ENCODE peak calls at places on chromosomes 7 and 10, in seven cellular contexts. H, B, R, D, S, V and C are unnamed samples.
A peak's percentile ranks its signal among the peaks of the same experiment; 100 is the strongest.

GRCh38 chr7:79598351-79598750 is 144.9 kb upstream of the MAGI2 start:
- DNase-seq in B (no peak), R (no peak), D (no peak), S (no peak), H (no peak), V (no peak), C (peak; percentile 6)

GRCh38 chr10:546451-546850 is 143.0 kb downstream of the DIP2C start:
- DNase-seq in R (no peak), V (no peak), D (no peak), H (no peak), S (no peak), B (no peak), C (no peak)

GRCh38 chr7:134632937-134633540 is 13.6 kb upstream of the BPGM start:
- DNase-seq in R (peak; percentile 47), S (peak; percentile 34), V (peak; percentile 65), B (peak; percentile 44), D (no peak), H (peak; percentile 84), C (peak; percentile 21)

GRCh38 chr10:22374489-22375126 is 29.3 kb downstream of the SPAG6 start:
- DNase-seq in V (no peak), B (no peak), S (no peak), D (no peak), H (no peak), R (no peak), C (no peak)

GRCh38 chr10:113978802-113979201 is 64.9 kb upstream of the ADRB1 start:
- DNase-seq in H (no peak), S (no peak), R (no peak), V (no peak), D (no peak), B (no peak), C (no peak)

GRCh38 chr7:98599886-98600285 is 17.2 kb upstream of the NPTX2 start:
- DNase-seq in H (no peak), D (no peak), V (no peak), B (no peak), S (no peak), R (no peak), C (no peak)

GRCh38 chr10:404341-404740 is 269.1 kb downstream of the ZMYND11 start:
- DNase-seq in R (peak; percentile 68), S (no peak), D (no peak), H (peak; percentile 77), V (peak; percentile 87), B (no peak), C (no peak)

GRCh38 chr7:149799397-149800168 is 26.2 kb upstream of the ZNF467 start:
- DNase-seq in S (peak; percentile 75), D (peak; percentile 12), B (peak; percentile 35), V (no peak), R (no peak), H (no peak), C (no peak)

GRCh38 chr10:117532451-117533107 is 10.0 kb upstream of the EMX2 start:
- DNase-seq in S (no peak), B (no peak), R (no peak), D (no peak), V (no peak), H (no peak), C (no peak)

GRCh38 chr10:62083868-62084267 is 182.4 kb downstream of the ARID5B start:
- DNase-seq in B (no peak), H (peak; percentile 95), D (no peak), R (peak; percentile 85), V (peak; percentile 89), S (peak; percentile 49), C (no peak)

GRCh38 chr7:89605362-89605761 is 548.9 kb upstream of the STEAP1 start:
- DNase-seq in H (no peak), R (no peak), S (no peak), B (no peak), D (no peak), V (no peak), C (no peak)

GRCh38 chr7:130912910-130913720 is 179.1 kb upstream of the KLF14 start:
- DNase-seq in H (peak; percentile 100), R (peak; percentile 98), V (peak; percentile 98), B (peak; percentile 71), D (peak; percentile 76), S (no peak), C (no peak)

GRCh38 chr7:156604311-156604710 is 36.3 kb upstream of the RNF32 start:
- DNase-seq in S (no peak), R (no peak), H (no peak), B (no peak), V (no peak), D (no peak), C (no peak)

GRCh38 chr10:70634011-70634410 is 31.5 kb upstream of the PRF1 start:
- DNase-seq in S (no peak), H (no peak), V (no peak), R (no peak), D (no peak), B (no peak), C (no peak)

GRCh38 chr7:71535616-71536015 is 403.7 kb downstream of the GALNT17 start:
- DNase-seq in B (no peak), D (no peak), H (no peak), R (no peak), S (no peak), V (no peak), C (no peak)

GRCh38 chr10:61937631-61938284 is 36.3 kb downstream of the ARID5B start:
- DNase-seq in S (no peak), D (no peak), B (no peak), R (no peak), H (peak; percentile 78), V (peak; percentile 66), C (peak; percentile 71)

GRCh38 chr7:151742713-151743480 is 134.0 kb downstream of the PRKAG2 start:
- DNase-seq in D (no peak), R (peak; percentile 31), H (no peak), V (no peak), S (no peak), B (no peak), C (no peak)

DNA sequence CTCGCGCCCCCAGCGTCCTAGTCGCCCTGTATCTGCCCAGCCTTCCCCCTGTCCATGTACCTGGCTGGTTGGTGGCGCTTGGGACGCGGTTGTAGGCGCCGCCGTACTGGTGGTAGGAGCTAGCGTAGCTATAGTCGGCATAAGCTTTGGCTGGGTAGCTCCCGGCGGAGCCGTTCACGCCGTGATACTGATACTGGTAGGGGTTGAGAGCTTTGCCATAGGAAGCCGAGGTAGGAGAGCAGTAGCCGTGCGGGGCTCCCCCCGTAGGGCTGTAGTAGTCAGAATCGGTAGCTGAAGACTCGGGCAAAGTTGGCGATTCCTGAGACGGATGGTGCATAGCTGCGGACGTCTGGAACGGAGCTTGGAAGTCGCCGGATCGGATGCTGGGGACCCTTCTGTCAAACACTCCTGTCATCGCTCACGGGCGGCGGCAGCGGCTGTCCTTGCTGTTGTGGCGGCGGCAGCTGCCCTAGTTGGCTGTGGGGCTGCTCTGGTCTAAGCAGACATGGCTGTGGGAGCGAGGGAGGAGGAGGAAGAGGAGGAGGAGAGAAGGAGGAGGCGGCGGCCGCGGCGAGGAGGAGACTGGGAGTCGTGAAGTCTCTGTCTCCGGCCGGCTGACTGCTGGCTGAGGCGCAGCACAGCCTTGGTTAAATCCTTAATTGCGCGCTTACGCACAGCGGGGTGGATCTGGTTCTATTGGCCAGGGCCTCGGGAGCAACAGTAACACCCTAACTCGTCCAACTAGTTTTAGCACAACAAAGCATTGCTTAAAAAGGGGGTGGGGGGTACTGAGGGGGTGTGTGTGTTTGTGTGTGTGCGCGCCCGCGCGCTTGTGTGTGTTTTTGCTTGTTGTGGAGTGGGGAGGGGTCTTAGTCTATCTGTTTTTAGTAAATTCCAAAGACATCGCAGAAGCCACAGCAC is at the start of gene DLX5:
- DNase-seq in D (peak; percentile 39), R (no peak), S (peak; percentile 84), V (peak; percentile 15), B (peak; percentile 18), H (peak; percentile 28), C (no peak)
- H3K4me3 ChIP-seq in D (peak within 1 kb of the TSS; percentile 39), R (peak within 1 kb of the TSS; percentile 42), S (peak within 1 kb of the TSS; percentile 63), V (peak within 1 kb of the TSS; percentile 32), B (peak within 1 kb of the TSS; percentile 58), H (no peak within 1 kb of the TSS), C (peak within 1 kb of the TSS; percentile 31)

GRCh38 chr10:89946106-89946505 is 244.7 kb downstream of the KIF20B start:
- DNase-seq in R (no peak), D (no peak), S (no peak), H (peak; percentile 21), B (no peak), V (peak; percentile 60), C (no peak)
- H3K4me3 ChIP-seq in R (no peak overlapping the region), D (no peak overlapping the region), S (peak overlapping the region; percentile 36), H (no peak overlapping the region), B (no peak overlapping the region), V (peak overlapping the region; percentile 10), C (no peak overlapping the region)

GRCh38 chr7:39734605-39735004 is 111.2 kb downstream of the RALA start:
- DNase-seq in R (no peak), H (no peak), B (no peak), D (no peak), V (no peak), S (no peak), C (no peak)
- H3K4me3 ChIP-seq in R (no peak overlapping the region), H (no peak overlapping the region), B (no peak overlapping the region), D (no peak overlapping the region), V (peak overlapping the region; percentile 60), S (peak overlapping the region; percentile 70), C (no peak overlapping the region)

DNA sequence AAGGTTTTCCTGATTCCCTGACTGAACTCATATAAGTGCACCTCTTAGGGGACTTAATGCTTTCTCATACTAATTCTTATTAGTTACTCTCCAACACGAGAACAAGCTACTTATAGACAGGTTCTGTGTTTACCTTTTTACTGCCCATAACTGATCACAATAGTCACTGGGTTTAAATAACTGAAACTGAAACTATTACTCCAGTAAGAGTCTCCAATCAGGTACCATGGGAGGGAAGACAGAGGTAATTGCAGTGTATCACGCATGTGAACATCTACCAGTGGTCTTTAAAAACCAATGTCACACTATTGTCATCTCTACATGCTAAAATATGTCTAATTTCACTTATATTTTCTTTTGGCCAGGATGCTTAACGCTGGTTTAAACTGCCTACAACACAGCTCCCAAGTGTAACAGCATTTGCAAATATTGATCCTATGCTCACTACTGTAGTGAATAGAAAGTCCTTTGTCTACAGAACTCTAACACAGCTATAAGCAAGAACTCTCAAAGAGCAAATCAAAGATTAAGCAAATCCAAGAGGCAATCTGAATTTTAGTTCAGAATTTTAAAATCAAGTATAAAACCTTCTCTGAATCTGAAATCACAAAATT is 3.6 kb downstream of the GDI2 start:
- DNase-seq in H (no peak), S (no peak), D (no peak), R (no peak), B (peak; percentile 29), V (no peak), C (no peak)
- H3K4me3 ChIP-seq in H (no peak overlapping the region), S (peak overlapping the region; percentile 98), D (no peak overlapping the region), R (no peak overlapping the region), B (peak overlapping the region; percentile 28), V (peak overlapping the region; percentile 59), C (no peak overlapping the region)

DNA sequence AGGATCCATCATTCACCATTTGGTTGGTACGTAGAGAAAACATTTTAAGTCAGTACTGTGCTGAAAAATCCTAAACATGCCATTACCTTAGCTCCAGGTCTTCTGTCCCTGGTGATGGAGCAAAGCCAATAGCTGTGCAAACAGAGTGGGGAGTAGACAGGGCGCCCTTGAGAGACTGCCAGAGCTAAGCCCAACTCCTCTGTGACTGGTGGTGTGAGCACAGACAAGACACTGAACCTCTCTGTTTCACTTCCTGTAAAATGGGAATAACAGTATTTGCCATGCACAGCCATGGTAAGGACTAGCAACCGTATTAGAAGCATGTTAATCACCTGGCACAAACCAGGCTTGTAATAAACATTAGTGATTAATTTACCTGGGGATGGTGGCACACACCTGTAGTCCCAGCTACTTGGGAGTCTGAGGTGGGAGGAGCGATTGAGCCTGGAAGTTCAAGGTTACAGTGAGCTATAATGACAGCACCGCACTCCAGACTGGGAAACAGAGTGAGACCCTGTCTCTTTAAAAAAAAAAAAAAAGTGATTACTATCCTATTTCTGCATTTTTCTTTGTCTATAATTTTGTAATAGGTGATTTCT is 28.7 kb downstream of the LYZL1 start:
- DNase-seq in D (no peak), R (no peak), V (no peak), S (no peak), B (peak; percentile 73), H (no peak), C (peak; percentile 18)
- H3K4me3 ChIP-seq in D (no peak overlapping the region), R (no peak overlapping the region), V (no peak overlapping the region), S (no peak overlapping the region), B (peak overlapping the region; percentile 31), H (no peak overlapping the region), C (no peak overlapping the region)

GRCh38 chr7:1567082-1567771 is 2.6 kb downstream of the PSMG3 start:
- DNase-seq in S (no peak), V (peak; percentile 72), B (no peak), D (peak; percentile 66), H (peak; percentile 69), R (peak; percentile 72), C (no peak)
- H3K4me3 ChIP-seq in S (no peak overlapping the region), V (no peak overlapping the region), B (no peak overlapping the region), D (no peak overlapping the region), H (no peak overlapping the region), R (no peak overlapping the region), C (no peak overlapping the region)